ENCODE peak calls at places on chromosomes 4 and X, in ten cellular contexts. S is body of pancreas; V is Calu3; I is fibroblast of the conjunctiva; Y is effector memory CD8-positive, alpha-beta T cell; F is prostate gland; L is NCI-H1105 treated with DMSO at 0.1 percent for 48 hours; U is lower leg skin; C is gastrocnemius medialis; O is GM12865. H is an unnamed sample.

GRCh38 chr4:94827481-94828110 is 69.8 kb downstream of the BMPR1B start:
- DNase-seq in S (no peak), V (peak), I (peak), Y (no peak), F (no peak), L (no peak), U (no peak), C (no peak), O (no peak), H (no peak)

GRCh38 chrX:13647709-13648212 is 5.2 kb upstream of the TCEANC start:
- DNase-seq in S (peak), V (peak), I (no peak), Y (peak), F (no peak), L (peak), U (no peak), C (no peak), O (no peak), H (peak)

GRCh38 chrX:48278958-48279357 is 23.8 kb downstream of the SSX1 start:
- DNase-seq in S (peak), V (no peak), I (peak), Y (no peak), F (no peak), L (no peak), U (no peak), C (peak), O (peak), H (no peak)

GRCh38 chr4:34878961-34879360 is 1365.4 kb downstream of the ARAP2 start:
- DNase-seq in S (no peak), V (no peak), I (no peak), Y (no peak), F (no peak), L (no peak), U (no peak), C (no peak), O (no peak), H (no peak)

GRCh38 chr4:112266823-112267222 is 18.9 kb downstream of the TIFA start:
- DNase-seq in S (no peak), V (no peak), I (no peak), Y (no peak), F (no peak), L (no peak), U (no peak), C (no peak), O (peak), H (no peak)

GRCh38 chrX:120517936-120518335 is 42.8 kb downstream of the CUL4B start:
- DNase-seq in S (no peak), V (peak), I (peak), Y (no peak), F (no peak), L (no peak), U (no peak), C (no peak), O (no peak), H (no peak)

GRCh38 chrX:135383249-135383648 is 38.5 kb upstream of the SMIM10L2A start:
- DNase-seq in S (no peak), V (no peak), I (no peak), Y (no peak), F (no peak), L (no peak), U (no peak), C (no peak), O (no peak), H (no peak)

GRCh38 chr4:140213736-140214135 is 59.8 kb upstream of the MAML3 start:
- DNase-seq in S (no peak), V (no peak), I (no peak), Y (no peak), F (no peak), L (no peak), U (no peak), C (no peak), O (no peak), H (no peak)

GRCh38 chrX:3244955-3245354 is 101.5 kb downstream of the MXRA5 start:
- DNase-seq in S (no peak), V (peak), I (no peak), Y (no peak), F (no peak), L (no peak), U (no peak), C (no peak), O (no peak), H (no peak)

GRCh38 chrX:74506310-74507115 is 85.2 kb downstream of the SLC16A2 start:
- DNase-seq in S (no peak), V (no peak), I (no peak), Y (no peak), F (no peak), L (no peak), U (no peak), C (no peak), O (peak), H (no peak)

GRCh38 chr4:138401330-138401729 is 159.2 kb upstream of the SLC7A11 start:
- DNase-seq in S (peak), V (no peak), I (peak), Y (no peak), F (no peak), L (peak), U (no peak), C (no peak), O (no peak), H (no peak)

GRCh38 chr4:1578968-1579833 is 104.9 kb downstream of the FAM53A start:
- DNase-seq in S (peak), V (peak), I (peak), Y (peak), F (peak), L (peak), U (peak), C (peak), O (peak), H (peak)

GRCh38 chr4:78634011-78634664 is 82.6 kb downstream of the ANXA3 start:
- DNase-seq in S (no peak), V (no peak), I (no peak), Y (no peak), F (peak), L (no peak), U (peak), C (no peak), O (peak), H (peak)

GRCh38 chr4:4950891-4951290 is 68.4 kb downstream of the CYTL1 start:
- DNase-seq in S (no peak), V (no peak), I (no peak), Y (no peak), F (no peak), L (no peak), U (no peak), C (no peak), O (no peak), H (no peak)

H was measured in right atrium auricular region.